ENCODE peak calls at places on chromosomes 12 and 14, in four cellular contexts. S is NCI-H2081, J is NCI-H1092 treated with DMSO at 0.1 percent for 48 hours, B is EL. N is an unnamed sample.

GRCh38 chr14:59292921-59293605 is 104.6 kb downstream of the DAAM1 start:
- DNase-seq in S (no peak), J (no peak), B (no peak), N (no peak)

GRCh38 chr12:70197362-70197744 is 45.9 kb upstream of the CNOT2 start:
- DNase-seq in S (no peak), J (no peak), B (no peak), N (peak; percentile 82)

GRCh38 chr12:29702222-29702621 is 81.5 kb downstream of the TMTC1 start:
- DNase-seq in S (no peak), J (no peak), B (no peak), N (no peak)

GRCh38 chr12:52390739-52391617 is 5.5 kb upstream of the KRT84 start:
- DNase-seq in S (peak; percentile 17), J (peak; percentile 27), B (peak; percentile 37), N (peak; percentile 53)

GRCh38 chr12:46402861-46403731 is 30.5 kb upstream of the SLC38A2 start:
- DNase-seq in S (no peak), J (no peak), B (peak; percentile 53), N (no peak)

GRCh38 chr14:92356677-92357076 is 33.7 kb downstream of the SLC24A4 start:
- DNase-seq in S (no peak), J (no peak), B (no peak), N (no peak)

GRCh38 chr12:113392988-113393579 is 10.6 kb downstream of the SDS start:
- DNase-seq in S (no peak), J (no peak), B (no peak), N (no peak)

GRCh38 chr14:89352976-89353817 is 63.8 kb downstream of the FOXN3 start:
- DNase-seq in S (no peak), J (no peak), B (no peak), N (no peak)

GRCh38 chr12:130335517-130336392 is 1.9 kb upstream of the PIWIL1 start:
- DNase-seq in S (peak; percentile 58), J (peak; percentile 66), B (peak; percentile 29), N (peak; percentile 41)

GRCh38 chr14:80901260-80901659 is 40.3 kb downstream of the CEP128 start:
- DNase-seq in S (no peak), J (no peak), B (peak; percentile 5), N (no peak)